ENCODE peak calls at places on chromosome 6, in four cellular contexts. F is A172, I is T-helper 17 cell, V is midbrain. L is an unnamed sample.

GRCh38 chr6:134381926-134382325 is 64.0 kb upstream of the SGK1 start:
- DNase-seq in F (no peak), I (no peak), V (no peak), L (no peak)

GRCh38 chr6:159809149-159809548 is 9.1 kb downstream of the PNLDC1 start:
- DNase-seq in F (no peak), I (no peak), V (no peak), L (no peak)

GRCh38 chr6:45419574-45420082 is 41.9 kb upstream of the SUPT3H start:
- DNase-seq in F (no peak), I (peak; percentile 42), V (peak; percentile 62), L (no peak)

GRCh38 chr6:13259393-13259792 is 68.9 kb downstream of the TBC1D7 start:
- DNase-seq in F (no peak), I (no peak), V (no peak), L (no peak)

GRCh38 chr6:161444464-161444863 is 170.6 kb upstream of the AGPAT4 start:
- DNase-seq in F (no peak), I (no peak), V (peak; percentile 55), L (no peak)

GRCh38 chr6:25175216-25175615 is 104.0 kb upstream of the CARMIL1 start:
- DNase-seq in F (peak; percentile 63), I (no peak), V (no peak), L (peak; percentile 99)

GRCh38 chr6:15246217-15247211 is 645 bp downstream of the JARID2 start:
- DNase-seq in F (no peak), I (no peak), V (no peak), L (no peak)

GRCh38 chr6:14464049-14464448 is 346.5 kb downstream of the CD83 start:
- DNase-seq in F (no peak), I (no peak), V (no peak), L (peak; percentile 20)

GRCh38 chr6:39225946-39226437 is 3.3 kb downstream of the KCNK5 start:
- DNase-seq in F (no peak), I (no peak), V (no peak), L (no peak)

GRCh38 chr6:3310710-3311109 is 52.0 kb downstream of the PSMG4 start:
- DNase-seq in F (no peak), I (no peak), V (no peak), L (no peak)

GRCh38 chr6:43052842-43053544 is 658 bp downstream of the CUL7 start:
- DNase-seq in F (peak; percentile 13), I (no peak), V (no peak), L (no peak)

GRCh38 chr6:10421508-10422281 is 6.8 kb upstream of the TFAP2A start:
- DNase-seq in F (no peak), I (no peak), V (no peak), L (no peak)

GRCh38 chr6:53437557-53438202 is 88.9 kb upstream of the ELOVL5 start:
- DNase-seq in F (peak; percentile 71), I (no peak), V (peak; percentile 73), L (peak; percentile 78)

GRCh38 chr6:23494367-23494766 is 631.6 kb upstream of the NRSN1 start:
- DNase-seq in F (no peak), I (no peak), V (no peak), L (no peak)

GRCh38 chr6:107561325-107561724 is 71.4 kb downstream of the SOBP start:
- DNase-seq in F (no peak), I (no peak), V (no peak), L (no peak)

GRCh38 chr6:17905611-17906592 is 81.5 kb downstream of the KIF13A start:
- DNase-seq in F (peak; percentile 41), I (no peak), V (no peak), L (peak; percentile 43)

GRCh38 chr6:111536888-111537287 is 53.9 kb upstream of the REV3L start:
- DNase-seq in F (no peak), I (no peak), V (no peak), L (no peak)

GRCh38 chr6:104527761-104528415 is 331.8 kb downstream of the HACE1 start:
- DNase-seq in F (peak; percentile 38), I (no peak), V (peak; percentile 44), L (peak; percentile 12)

GRCh38 chr6:27297857-27298730 is 14.0 kb downstream of the POM121L2 start:
- DNase-seq in F (peak; percentile 70), I (no peak), V (no peak), L (peak; percentile 31)

GRCh38 chr6:137271245-137272183 is 52.3 kb upstream of the IFNGR1 start:
- DNase-seq in F (peak; percentile 44), I (no peak), V (peak; percentile 69), L (peak; percentile 36)

GRCh38 chr6:3389390-3390167 is 67.3 kb downstream of the SLC22A23 start:
- DNase-seq in F (peak; percentile 72), I (no peak), V (peak; percentile 70), L (peak; percentile 17)

GRCh38 chr6:20182926-20183521 is 29.2 kb downstream of the MBOAT1 start:
- DNase-seq in F (no peak), I (no peak), V (no peak), L (no peak)

GRCh38 chr6:33914519-33915120 is 110.8 kb upstream of the MLN start:
- DNase-seq in F (no peak), I (peak; percentile 19), V (no peak), L (no peak)

GRCh38 chr6:7224726-7225125 is 88.3 kb downstream of the SSR1 start:
- DNase-seq in F (no peak), I (no peak), V (no peak), L (no peak)

GRCh38 chr6:41059569-41059968 is 6.6 kb downstream of the APOBEC2 start:
- DNase-seq in F (peak; percentile 47), I (no peak), V (no peak), L (peak; percentile 58)

GRCh38 chr6:112318505-112318904 is 28.6 kb upstream of the RFPL4B start:
- DNase-seq in F (no peak), I (no peak), V (no peak), L (no peak)

GRCh38 chr6:110322151-110323003 is 35.8 kb downstream of the METTL24 start:
- DNase-seq in F (no peak), I (no peak), V (no peak), L (no peak)

GRCh38 chr6:27053738-27054137 is 193.8 kb upstream of the PRSS16 start:
- DNase-seq in F (no peak), I (no peak), V (no peak), L (no peak)

GRCh38 chr6:164154588-164154987 is 740.1 kb downstream of the QKI start:
- DNase-seq in F (no peak), I (no peak), V (no peak), L (no peak)

GRCh38 chr6:142728367-142728766 is 216.6 kb downstream of the HIVEP2 start:
- DNase-seq in F (no peak), I (no peak), V (no peak), L (no peak)

GRCh38 chr6:61886608-61887259 is 399.3 kb downstream of the KHDRBS2 start:
- DNase-seq in F (no peak), I (no peak), V (no peak), L (no peak)